ENCODE peak calls at places on chromosomes 1 and 21, in six cellular contexts. E is IMR-90, G is PC-3, X is H9, B is GM12878, L is GM23248. P is an unnamed sample.

GRCh38 chr1:229432116-229432461 is 1.8 kb downstream of the ACTA1 start:
- DNase-seq in E (no peak), L (no peak), B (no peak), X (no peak), G (no peak), P (no peak)

GRCh38 chr1:23019851-23020625 is 770 bp downstream of the KDM1A start:
- DNase-seq in E (peak; percentile 40), L (peak; percentile 62), G (peak; percentile 45), B (no peak), X (peak; percentile 34), P (peak; percentile 69)

GRCh38 chr1:213934642-213935041 is 53.1 kb upstream of the PROX1 start:
- DNase-seq in L (no peak), B (no peak), E (no peak), X (no peak), G (peak; percentile 43), P (no peak)

GRCh38 chr1:242784807-242785206 is 260.3 kb upstream of the PLD5 start:
- DNase-seq in G (no peak), E (no peak), B (no peak), L (no peak), X (no peak), P (no peak)

GRCh38 chr1:19010995-19011696 is 54.7 kb upstream of the IFFO2 start:
- DNase-seq in X (peak; percentile 68), E (peak; percentile 97), G (peak; percentile 99), L (peak; percentile 99), B (peak; percentile 43), P (peak; percentile 94)

GRCh38 chr1:27643626-27644368 is 8.8 kb upstream of the FGR start:
- DNase-seq in B (no peak), E (peak; percentile 54), L (peak; percentile 82), G (peak; percentile 59), X (peak; percentile 85), P (peak; percentile 85)

GRCh38 chr1:230251644-230252191 is 174.4 kb downstream of the PGBD5 start:
- DNase-seq in G (no peak), L (no peak), E (no peak), B (peak; percentile 21), X (peak; percentile 24), P (no peak)

GRCh38 chr21:36550761-36551160 is 70.8 kb upstream of the CLDN14 start:
- DNase-seq in X (no peak), L (peak; percentile 75), G (no peak), E (peak; percentile 23), B (no peak), P (peak; percentile 17)

GRCh38 chr1:14255711-14256110 is 342.8 kb upstream of the KAZN start:
- DNase-seq in X (no peak), E (no peak), L (peak; percentile 21), G (peak; percentile 10), B (no peak), P (no peak)

GRCh38 chr1:23613191-23614126 is 54.2 kb upstream of the ID3 start:
- DNase-seq in E (no peak), B (no peak), G (no peak), X (no peak), L (no peak), P (no peak)

GRCh38 chr1:220887202-220887867 is 8.1 kb downstream of the HLX start:
- DNase-seq in B (no peak), X (peak; percentile 65), E (no peak), L (peak; percentile 33), G (no peak), P (peak; percentile 75)

GRCh38 chr1:33130297-33130696 is 49.3 kb downstream of the AZIN2 start:
- DNase-seq in E (peak; percentile 64), L (peak; percentile 38), B (no peak), G (no peak), X (no peak), P (peak; percentile 51)

GRCh38 chr1:174815036-174815435 is 184.7 kb upstream of the CACYBP start:
- DNase-seq in X (no peak), L (peak; percentile 75), B (peak; percentile 21), G (peak; percentile 84), E (peak; percentile 74), P (peak; percentile 29)

GRCh38 chr1:172774561-172774960 is 115.7 kb downstream of the FASLG start:
- DNase-seq in B (no peak), G (no peak), X (no peak), E (no peak), L (peak; percentile 29), P (no peak)

GRCh38 chr21:32800056-32800455 is 28.5 kb upstream of the PAXBP1 start:
- DNase-seq in L (no peak), X (no peak), G (no peak), B (no peak), E (peak; percentile 35), P (no peak)

GRCh38 chr1:46533179-46533864 is 18.1 kb downstream of the KNCN start:
- DNase-seq in X (no peak), L (peak; percentile 74), G (no peak), E (peak; percentile 26), B (no peak), P (no peak)

GRCh38 chr21:32682696-32683474 is 44.9 kb downstream of the SYNJ1 start:
- DNase-seq in L (no peak), G (no peak), B (no peak), E (no peak), X (no peak), P (no peak)

GRCh38 chr1:29999595-29999994 is 723.8 kb downstream of the MATN1 start:
- DNase-seq in E (no peak), X (no peak), G (no peak), L (no peak), B (no peak), P (no peak)

GRCh38 chr1:22263359-22263758 is 120.5 kb upstream of the WNT4 start:
- DNase-seq in X (no peak), G (no peak), L (no peak), B (no peak), E (no peak), P (no peak)

GRCh38 chr1:241275981-241276380 is 81.0 kb downstream of the RGS7 start:
- DNase-seq in X (no peak), E (no peak), L (no peak), B (no peak), G (peak; percentile 78), P (peak; percentile 56)

GRCh38 chr1:93708734-93709481 is 27.3 kb upstream of the BCAR3 start:
- DNase-seq in X (no peak), E (peak; percentile 33), L (peak; percentile 45), G (no peak), B (no peak), P (peak; percentile 63)
- H3K9ac ChIP-seq in X (no peak overlapping the region), E (no peak overlapping the region), L (no peak overlapping the region), G (no peak overlapping the region), B (peak overlapping the region; percentile 31), P (no peak overlapping the region)

GRCh38 chr1:67723620-67724019 is 38.6 kb downstream of the GADD45A start:
- DNase-seq in X (no peak), G (peak; percentile 85), E (peak; percentile 73), B (no peak), L (peak; percentile 91), P (no peak)

GRCh38 chr1:67721650-67722291 is 36.8 kb downstream of the GADD45A start:
- DNase-seq in X (no peak), L (no peak), B (no peak), G (no peak), E (no peak), P (peak; percentile 56)

GRCh38 chr1:67723126-67723525 is 38.1 kb downstream of the GADD45A start:
- DNase-seq in X (no peak), B (no peak), L (no peak), G (no peak), E (no peak), P (no peak)

GRCh38 chr1:67721112-67721511 is 36.1 kb downstream of the GADD45A start:
- DNase-seq in G (no peak), B (no peak), L (no peak), X (no peak), E (no peak), P (peak; percentile 59)

DNA sequence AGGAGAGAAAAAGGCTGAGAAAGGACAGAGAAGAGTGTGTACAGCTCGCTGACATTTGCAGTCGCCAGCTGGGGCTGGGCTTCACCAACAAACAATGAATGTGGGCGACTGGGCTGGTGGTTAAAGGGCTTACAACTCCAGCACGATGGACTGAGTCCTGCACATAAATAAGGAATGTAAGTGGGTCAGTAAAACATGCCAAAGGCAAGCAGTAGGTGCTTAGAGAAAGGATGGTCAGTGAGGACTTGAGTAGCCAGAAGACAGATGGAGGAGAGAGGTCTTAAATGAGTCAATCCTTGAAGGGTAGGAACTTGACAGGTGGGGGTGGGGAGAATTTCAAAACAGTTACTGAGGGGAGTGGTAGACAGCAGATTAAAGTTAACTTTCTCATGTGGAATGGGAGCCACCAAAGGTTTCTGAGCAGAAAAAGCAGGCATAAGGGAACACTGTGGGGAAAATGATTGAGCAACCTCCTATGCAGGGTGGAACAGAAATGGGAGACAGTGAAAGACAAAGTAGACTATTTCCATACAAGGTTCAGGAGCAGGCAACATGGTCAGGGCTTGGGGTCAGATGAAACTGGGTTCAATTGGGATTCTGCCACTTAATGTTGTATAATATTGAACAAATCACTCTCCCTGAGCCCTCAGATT is 37.4 kb downstream of the GADD45A start:
- DNase-seq in X (no peak), B (no peak), L (peak; percentile 53), G (no peak), E (peak; percentile 42), P (peak; percentile 48)
- H3K9ac ChIP-seq in X (no peak overlapping the region), B (no peak overlapping the region), L (peak overlapping the region; percentile 6), G (no peak overlapping the region), E (no peak overlapping the region), P (no peak overlapping the region)

GRCh38 chr1:235161685-235162327 is 756 bp upstream of the RBM34 start:
- DNase-seq in G (no peak), X (no peak), B (no peak), L (no peak), E (no peak), P (no peak)

GRCh38 chr1:235157150-235157549 is 3.9 kb downstream of the RBM34 start:
- DNase-seq in E (no peak), B (no peak), G (no peak), L (no peak), X (no peak), P (no peak)

GRCh38 chr1:235160965-235161684 is at the start of gene RBM34:
- DNase-seq in G (peak; percentile 86), B (peak; percentile 65), E (peak; percentile 88), X (peak; percentile 93), L (peak; percentile 96), P (peak; percentile 95)

GRCh38 chr1:235158680-235159079 is 2.4 kb downstream of the RBM34 start:
- DNase-seq in L (no peak), E (no peak), B (no peak), X (no peak), G (no peak), P (no peak)

GRCh38 chr1:235160395-235160964 is 570 bp downstream of the RBM34 start:
- DNase-seq in G (peak; percentile 25), E (peak; percentile 64), L (peak; percentile 73), B (no peak), X (no peak), P (peak; percentile 80)
- H3K9ac ChIP-seq in G (peak overlapping the region; percentile 87), E (peak overlapping the region; percentile 96), L (peak overlapping the region; percentile 92), B (peak overlapping the region; percentile 97), X (peak overlapping the region; percentile 86), P (peak overlapping the region; percentile 98)

DNA sequence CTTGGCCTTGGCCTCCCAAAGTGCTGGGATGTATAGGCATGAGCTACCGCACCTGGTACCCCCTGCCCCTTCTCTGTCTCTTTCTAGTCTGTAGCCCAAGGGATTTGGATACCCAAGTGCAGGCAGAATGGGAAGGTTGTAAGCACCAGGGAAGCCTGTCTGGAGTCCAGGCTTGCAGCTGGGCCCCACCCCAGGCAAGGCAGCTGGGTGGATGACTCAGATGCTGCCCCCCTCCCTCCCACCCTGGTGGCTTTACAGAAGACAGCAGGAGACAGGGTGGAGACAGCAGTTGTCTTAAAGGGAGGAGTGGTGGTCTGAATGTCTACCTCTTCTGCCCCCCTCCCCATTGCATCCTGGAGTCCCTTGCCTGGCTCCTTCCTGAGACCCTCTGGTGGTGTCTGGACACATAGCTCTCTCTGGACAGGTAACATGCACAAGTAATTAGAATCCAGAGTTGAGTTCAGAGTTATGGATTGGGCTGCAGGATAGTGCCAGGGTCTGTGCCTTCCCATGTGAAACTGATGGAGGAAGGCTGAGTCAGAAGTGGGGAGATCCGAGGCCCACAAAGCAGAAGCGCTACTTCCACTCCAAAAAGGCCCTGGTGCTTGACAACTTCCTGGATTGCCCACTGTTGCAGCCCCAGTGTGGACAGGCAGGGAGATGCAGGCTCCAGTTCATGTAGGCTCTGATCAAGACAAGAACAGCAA is 5.1 kb downstream of the LMNA start:
- DNase-seq in E (peak; percentile 76), B (no peak), G (peak; percentile 79), X (no peak), L (peak; percentile 91), P (peak; percentile 61)
- H3K9ac ChIP-seq in E (peak overlapping the region; percentile 24), B (peak overlapping the region; percentile 47), G (no peak overlapping the region), X (no peak overlapping the region), L (peak overlapping the region; percentile 100), P (no peak overlapping the region)

P was measured in mesendoderm.